ENCODE peak calls at places on chromosomes 1 and 21, in four cellular contexts. One of them, this sample, is unnamed.

GRCh38 chr1:62991152-62991551 is 207.2 kb downstream of the ATG4C start:
- DNase-seq in hypothalamus: no peak
- DNase-seq in CMK: no peak
- DNase-seq in activated T-cell treated with anti-CD3 and anti-CD28 coated beads for 1 hour: no peak
- DNase-seq in this sample: no peak

GRCh38 chr1:169322138-169322537 is 45.5 kb downstream of the NME7 start:
- DNase-seq in activated T-cell treated with anti-CD3 and anti-CD28 coated beads for 1 hour: no peak
- DNase-seq in hypothalamus: no peak
- DNase-seq in CMK: no peak
- DNase-seq in this sample: no peak

GRCh38 chr1:2948751-2949680 is 72.3 kb upstream of the ACTRT2 start:
- DNase-seq in CMK: no peak
- DNase-seq in hypothalamus: peak
- DNase-seq in activated T-cell treated with anti-CD3 and anti-CD28 coated beads for 1 hour: no peak
- DNase-seq in this sample: no peak

GRCh38 chr1:164617607-164618564 is 58.9 kb downstream of the PBX1 start:
- DNase-seq in hypothalamus: no peak
- DNase-seq in CMK: no peak
- DNase-seq in activated T-cell treated with anti-CD3 and anti-CD28 coated beads for 1 hour: no peak
- DNase-seq in this sample: peak

GRCh38 chr1:154964359-154964758 is 2.8 kb upstream of the PYGO2 start:
- DNase-seq in hypothalamus: no peak
- DNase-seq in activated T-cell treated with anti-CD3 and anti-CD28 coated beads for 1 hour: no peak
- DNase-seq in CMK: no peak
- DNase-seq in this sample: no peak

GRCh38 chr1:27626031-27626935 is 8.7 kb downstream of the FGR start:
- DNase-seq in activated T-cell treated with anti-CD3 and anti-CD28 coated beads for 1 hour: no peak
- DNase-seq in hypothalamus: no peak
- DNase-seq in CMK: no peak
- DNase-seq in this sample: no peak

GRCh38 chr1:151994956-151995355 is 1.3 kb upstream of the S100A10 start:
- DNase-seq in activated T-cell treated with anti-CD3 and anti-CD28 coated beads for 1 hour: no peak
- DNase-seq in CMK: no peak
- DNase-seq in hypothalamus: no peak
- DNase-seq in this sample: peak

GRCh38 chr1:214670098-214670497 is 67.1 kb downstream of the CENPF start:
- DNase-seq in hypothalamus: no peak
- DNase-seq in CMK: no peak
- DNase-seq in activated T-cell treated with anti-CD3 and anti-CD28 coated beads for 1 hour: no peak
- DNase-seq in this sample: no peak

GRCh38 chr1:25148673-25149300 is 83.5 kb downstream of the SYF2 start:
- DNase-seq in CMK: no peak
- DNase-seq in activated T-cell treated with anti-CD3 and anti-CD28 coated beads for 1 hour: no peak
- DNase-seq in hypothalamus: no peak
- DNase-seq in this sample: no peak

GRCh38 chr21:15978158-15978805 is 248.5 kb downstream of the USP25 start:
- DNase-seq in hypothalamus: no peak
- DNase-seq in CMK: no peak
- DNase-seq in activated T-cell treated with anti-CD3 and anti-CD28 coated beads for 1 hour: no peak
- DNase-seq in this sample: no peak

GRCh38 chr1:89608627-89609338 is 24.1 kb upstream of the LRRC8C start:
- DNase-seq in activated T-cell treated with anti-CD3 and anti-CD28 coated beads for 1 hour: peak
- DNase-seq in CMK: no peak
- DNase-seq in hypothalamus: no peak
- DNase-seq in this sample: no peak

GRCh38 chr1:38287547-38287946 is 241.0 kb upstream of the POU3F1 start:
- DNase-seq in CMK: no peak
- DNase-seq in hypothalamus: no peak
- DNase-seq in activated T-cell treated with anti-CD3 and anti-CD28 coated beads for 1 hour: no peak
- DNase-seq in this sample: no peak

GRCh38 chr1:62012821-62013220 is 181.8 kb upstream of the L1TD1 start:
- DNase-seq in CMK: no peak
- DNase-seq in hypothalamus: no peak
- DNase-seq in activated T-cell treated with anti-CD3 and anti-CD28 coated beads for 1 hour: no peak
- DNase-seq in this sample: no peak

GRCh38 chr1:235180916-235181315 is 19.9 kb upstream of the RBM34 start:
- DNase-seq in hypothalamus: no peak
- DNase-seq in CMK: no peak
- DNase-seq in activated T-cell treated with anti-CD3 and anti-CD28 coated beads for 1 hour: no peak
- DNase-seq in this sample: no peak